ENCODE peak calls at places on chromosome 22, in nine cellular contexts. Z is cardiac muscle cell; E is memory B cell; B is activated gamma-delta T cell; D is stimulated activated CD8-positive, alpha-beta memory T cell treated with anti-CD3 and anti-CD28 coated beads, Interleukin-7, amount 100 ng/mL, for 1 hour; Q is HS-27A; O is RWPE1; S is NCI-H1105; C is HS-5. P is an unnamed sample.

GRCh38 chr22:46569848-46570695 is 32.7 kb upstream of the CELSR1 start:
- DNase-seq in E (no peak), D (no peak), S (no peak), Q (no peak), C (no peak), O (no peak), B (no peak), Z (no peak), P (no peak)

GRCh38 chr22:47396105-47396504 is 633.7 kb downstream of the TBC1D22A start:
- DNase-seq in Q (no peak), D (no peak), C (no peak), O (no peak), E (no peak), B (no peak), S (no peak), Z (no peak), P (no peak)

GRCh38 chr22:39431821-39432251 is 25.0 kb upstream of the MGAT3 start:
- DNase-seq in B (no peak), O (no peak), D (no peak), S (no peak), Z (peak), Q (no peak), E (no peak), C (no peak), P (no peak)

GRCh38 chr22:26432619-26433311 is 3.7 kb downstream of the ASPHD2 start:
- DNase-seq in S (no peak), B (no peak), D (no peak), E (peak), Z (no peak), O (no peak), C (no peak), Q (no peak), P (no peak)

GRCh38 chr22:48944756-48945620 is 882.7 kb downstream of the BRD1 start:
- DNase-seq in B (no peak), D (no peak), E (peak), C (no peak), Z (no peak), Q (no peak), S (no peak), O (no peak), P (no peak)

GRCh38 chr22:33853200-33854097 is 66.8 kb downstream of the LARGE1 start:
- DNase-seq in O (no peak), D (no peak), C (peak), E (peak), S (peak), Q (no peak), Z (peak), B (no peak), P (no peak)

GRCh38 chr22:49691256-49691655 is 136.4 kb downstream of the BRD1 start:
- DNase-seq in Z (no peak), Q (no peak), D (no peak), B (no peak), C (no peak), E (no peak), O (no peak), S (no peak), P (no peak)

GRCh38 chr22:30181459-30182353 is 64.9 kb downstream of the LIF start:
- DNase-seq in B (no peak), S (no peak), Z (no peak), Q (no peak), D (no peak), O (no peak), C (no peak), E (no peak), P (no peak)

GRCh38 chr22:19524170-19525115 is at the start of gene CLDN5:
- DNase-seq in Q (no peak), Z (peak), E (no peak), C (no peak), O (no peak), D (no peak), B (no peak), S (peak), P (no peak)

P was measured in cortex of kidney.